ENCODE peak calls at places on chromosomes 2 and 18, in nine cellular contexts. M is nephron progenitor cell; D is kidney tubule cell; T is anterior cingulate cortex; W is left lung; K is AG10803; G is stimulated activated effector memory CD8-positive, alpha-beta T cell treated with anti-CD3 and anti-CD28 coated beads, Interleukin-12 subunit alpha, Interleukin-12 subunit beta, amount 100 ng/mL, for 72 hours; L is activated T-cell treated with anti-CD3 and anti-CD28 coated beads for 24 hours; Y is germinal center. F is an unnamed sample.

GRCh38 chr2:229974271-229974670 is 52.0 kb downstream of the FBXO36 start:
- DNase-seq in M (no peak), D (no peak), T (no peak), W (no peak), K (peak), G (no peak), L (no peak), Y (no peak), F (no peak)

GRCh38 chr18:31603335-31603734 is 11.7 kb downstream of the TTR start:
- DNase-seq in M (no peak), D (peak), T (no peak), W (no peak), K (peak), G (no peak), L (no peak), Y (no peak), F (no peak)

GRCh38 chr2:101858246-101858645 is 133.5 kb upstream of the IL1R2 start:
- DNase-seq in M (no peak), D (peak), T (no peak), W (no peak), K (no peak), G (no peak), L (no peak), Y (no peak), F (no peak)

GRCh38 chr2:109182426-109182825 is 53.4 kb downstream of the SH3RF3 start:
- DNase-seq in M (no peak), D (no peak), T (no peak), W (no peak), K (peak), G (no peak), L (no peak), Y (no peak), F (no peak)

GRCh38 chr18:3998698-3999333 is 456.3 kb downstream of the DLGAP1 start:
- DNase-seq in M (peak), D (peak), T (peak), W (no peak), K (peak), G (no peak), L (no peak), Y (peak), F (no peak)

GRCh38 chr18:11923454-11923853 is 15.3 kb upstream of the MPPE1 start:
- DNase-seq in M (no peak), D (no peak), T (no peak), W (no peak), K (no peak), G (no peak), L (no peak), Y (no peak), F (no peak)

GRCh38 chr2:234621120-234621519 is 124.2 kb upstream of the ARL4C start:
- DNase-seq in M (no peak), D (no peak), T (no peak), W (no peak), K (no peak), G (no peak), L (no peak), Y (no peak), F (no peak)

GRCh38 chr2:156538083-156538504 is 101.9 kb downstream of the GPD2 start:
- DNase-seq in M (no peak), D (peak), T (no peak), W (no peak), K (peak), G (no peak), L (no peak), Y (no peak), F (no peak)

GRCh38 chr18:54296017-54296416 is 26.7 kb downstream of the POLI start:
- DNase-seq in M (no peak), D (no peak), T (no peak), W (no peak), K (peak), G (no peak), L (no peak), Y (no peak), F (no peak)

GRCh38 chr2:242020196-242021004 is 150.9 kb downstream of the RTP5 start:
- DNase-seq in M (no peak), D (no peak), T (peak), W (peak), K (peak), G (no peak), L (no peak), Y (no peak), F (peak)

GRCh38 chr2:215860076-215860475 is 153.3 kb downstream of the MREG start:
- DNase-seq in M (no peak), D (no peak), T (no peak), W (no peak), K (peak), G (no peak), L (no peak), Y (no peak), F (no peak)

GRCh38 chr2:9179572-9180201 is 26.9 kb upstream of the ASAP2 start:
- DNase-seq in M (no peak), D (peak), T (no peak), W (no peak), K (peak), G (no peak), L (no peak), Y (no peak), F (no peak)

GRCh38 chr18:46856975-46857374 is 60.3 kb downstream of the PIAS2 start:
- DNase-seq in M (no peak), D (peak), T (no peak), W (no peak), K (peak), G (no peak), L (no peak), Y (no peak), F (no peak)

GRCh38 chr2:55134316-55134706 is 84.1 kb upstream of the RTN4 start:
- DNase-seq in M (no peak), D (no peak), T (no peak), W (no peak), K (no peak), G (no peak), L (no peak), Y (peak), F (no peak)

GRCh38 chr2:172052000-172052983 is 33.0 kb upstream of the DLX1 start:
- DNase-seq in M (no peak), D (no peak), T (no peak), W (no peak), K (no peak), G (no peak), L (no peak), Y (no peak), F (no peak)

GRCh38 chr2:238640486-238640885 is 207.4 kb upstream of the TWIST2 start:
- DNase-seq in M (no peak), D (no peak), T (no peak), W (no peak), K (no peak), G (peak), L (no peak), Y (no peak), F (no peak)

GRCh38 chr2:27408601-27409320 is 630 bp downstream of the PPM1G start:
- DNase-seq in M (peak), D (peak), T (no peak), W (no peak), K (no peak), G (no peak), L (peak), Y (peak), F (no peak)

GRCh38 chr2:3636586-3637310 is 21.3 kb upstream of the ALLC start:
- DNase-seq in M (no peak), D (no peak), T (no peak), W (peak), K (no peak), G (no peak), L (no peak), Y (no peak), F (no peak)

GRCh38 chr18:45993441-45993840 is 26.3 kb upstream of the EPG5 start:
- DNase-seq in M (no peak), D (peak), T (no peak), W (no peak), K (peak), G (no peak), L (no peak), Y (no peak), F (no peak)

GRCh38 chr2:55051026-55051866 is 995 bp upstream of the RTN4 start:
- DNase-seq in M (no peak), D (peak), T (no peak), W (no peak), K (peak), G (peak), L (peak), Y (no peak), F (peak)

GRCh38 chr2:235678712-235679111 is 184.9 kb downstream of the AGAP1 start:
- DNase-seq in M (no peak), D (no peak), T (no peak), W (no peak), K (no peak), G (no peak), L (no peak), Y (no peak), F (no peak)

GRCh38 chr2:233489666-233490065 is 76.9 kb downstream of the USP40 start:
- DNase-seq in M (no peak), D (no peak), T (peak), W (no peak), K (peak), G (no peak), L (no peak), Y (no peak), F (no peak)

GRCh38 chr2:28955492-28955891 is 25.6 kb upstream of the TOGARAM2 start:
- DNase-seq in M (no peak), D (no peak), T (no peak), W (no peak), K (no peak), G (peak), L (no peak), Y (no peak), F (no peak)

GRCh38 chr2:182713611-182714010 is 2.4 kb upstream of the DNAJC10 start:
- DNase-seq in M (no peak), D (no peak), T (no peak), W (no peak), K (no peak), G (no peak), L (no peak), Y (peak), F (no peak)

GRCh38 chr2:26970928-26971627 is 641 bp downstream of the MAPRE3 start:
- DNase-seq in M (peak), D (no peak), T (peak), W (no peak), K (peak), G (no peak), L (no peak), Y (no peak), F (no peak)

GRCh38 chr18:40011201-40011600 is 1943.8 kb upstream of the PIK3C3 start:
- DNase-seq in M (no peak), D (no peak), T (no peak), W (no peak), K (peak), G (no peak), L (no peak), Y (no peak), F (no peak)

GRCh38 chr2:47520825-47521665 is 118.1 kb downstream of the MSH2 start:
- DNase-seq in M (peak), D (peak), T (peak), W (peak), K (peak), G (peak), L (peak), Y (peak), F (peak)

GRCh38 chr2:182144780-182145170 is 159.1 kb downstream of the PPP1R1C start:
- DNase-seq in M (no peak), D (no peak), T (no peak), W (no peak), K (no peak), G (no peak), L (no peak), Y (no peak), F (no peak)

GRCh38 chr2:3628800-3629199 is 29.2 kb upstream of the ALLC start:
- DNase-seq in M (peak), D (no peak), T (no peak), W (peak), K (no peak), G (no peak), L (no peak), Y (no peak), F (no peak)

GRCh38 chr18:70289351-70290330 is 796 bp downstream of the SOCS6 start:
- DNase-seq in M (peak), D (peak), T (peak), W (peak), K (peak), G (peak), L (no peak), Y (peak), F (no peak)

GRCh38 chr2:205695460-205695979 is 13.2 kb downstream of the NRP2 start:
- DNase-seq in M (no peak), D (no peak), T (no peak), W (no peak), K (peak), G (no peak), L (no peak), Y (no peak), F (no peak)

GRCh38 chr2:8554296-8554806 is 127.5 kb upstream of the ID2 start:
- DNase-seq in M (no peak), D (no peak), T (no peak), W (peak), K (no peak), G (no peak), L (no peak), Y (no peak), F (no peak)

GRCh38 chr2:237405605-237406004 is 8.4 kb downstream of the COL6A3 start:
- DNase-seq in M (no peak), D (no peak), T (no peak), W (no peak), K (no peak), G (no peak), L (no peak), Y (no peak), F (no peak)